ENCODE peak calls at places on chromosomes 6 and 20, in six cellular contexts. R is sigmoid colon, V is adrenal gland, I is tibial nerve, C is left lung, M is body of pancreas. F is an unnamed sample. For H3K36me3 and H3K4me1, the result is how much of the 10 kb centered on the place peaks cover.

GRCh38 chr6:79810878-79811277 is 136.5 kb downstream of the ELOVL4 start:
- DNase-seq in C (no peak), R (no peak), M (no peak), V (no peak), I (no peak), F (no peak)

GRCh38 chr20:44203161-44203560 is 7.4 kb downstream of the OSER1 start:
- DNase-seq in M (no peak), I (no peak), R (no peak), V (no peak), C (no peak), F (no peak)

GRCh38 chr20:38152175-38153010 is 12.7 kb downstream of the TGM2 start:
- DNase-seq in I (peak), V (peak), M (peak), C (peak), R (peak), F (peak)

GRCh38 chr6:101069191-101069795 is 188.2 kb upstream of the ASCC3 start:
- DNase-seq in M (no peak), C (no peak), R (no peak), V (no peak), I (no peak), F (no peak)

GRCh38 chr20:316316-317068 is 8.9 kb upstream of the SOX12 start:
- DNase-seq in R (no peak), C (no peak), M (no peak), I (no peak), V (no peak), F (no peak)

GRCh38 chr6:167826230-167827061 is at the start of gene AFDN:
- DNase-seq in M (peak), R (peak), V (peak), C (peak), I (peak), F (peak)

GRCh38 chr20:45812157-45813005 is at the start of gene UBE2C:
- DNase-seq in V (peak), I (peak), C (peak), M (peak), R (peak), F (peak)

GRCh38 chr6:53439556-53439955 is 90.8 kb upstream of the ELOVL5 start:
- DNase-seq in V (no peak), R (no peak), C (no peak), I (no peak), M (no peak), F (no peak)

GRCh38 chr6:1604991-1605821 is 4.5 kb upstream of the FOXC1 start:
- DNase-seq in C (no peak), V (no peak), I (no peak), M (no peak), R (no peak), F (no peak)

GRCh38 chr6:81987293-81987692 is 234.8 kb upstream of the TENT5A start:
- DNase-seq in R (no peak), C (no peak), V (no peak), M (no peak), I (no peak), F (no peak)

GRCh38 chr20:21344216-21344615 is 41.1 kb downstream of the XRN2 start:
- DNase-seq in I (no peak), C (no peak), V (no peak), R (no peak), M (no peak), F (no peak)

GRCh38 chr6:118263929-118264486 is 284.1 kb upstream of the PLN start:
- DNase-seq in I (no peak), R (no peak), V (peak), M (no peak), C (no peak), F (no peak)

GRCh38 chr20:9228774-9229450 is 160.0 kb downstream of the PLCB4 start:
- DNase-seq in I (no peak), C (no peak), V (no peak), M (no peak), R (no peak), F (no peak)

GRCh38 chr6:108966855-108967755 is 118.9 kb downstream of the ARMC2 start:
- DNase-seq in M (no peak), V (peak), R (no peak), C (peak), I (no peak), F (peak)

GRCh38 chr6:66926060-66926459 is 1219.0 kb upstream of the EYS start:
- DNase-seq in I (no peak), C (no peak), R (no peak), M (no peak), V (no peak), F (no peak)

GRCh38 chr20:19211661-19212523 is 550 bp upstream of the SLC24A3 start:
- DNase-seq in I (no peak), V (peak), R (peak), C (peak), M (peak), F (peak)

GRCh38 chr6:70739534-70739933 is 71.9 kb downstream of the SMAP1 start:
- DNase-seq in I (no peak), C (no peak), R (no peak), V (no peak), M (no peak), F (no peak)

GRCh38 chr6:14059791-14060436 is 57.7 kb upstream of the CD83 start:
- DNase-seq in R (no peak), I (no peak), C (no peak), V (peak), M (peak), F (no peak)

GRCh38 chr6:38508894-38509293 is 130.8 kb downstream of the BTBD9 start:
- DNase-seq in M (no peak), V (no peak), C (no peak), I (no peak), R (no peak), F (no peak)

GRCh38 chr6:116018976-116019375 is 41.7 kb downstream of the FRK start:
- DNase-seq in M (no peak), I (no peak), V (no peak), R (no peak), C (no peak), F (no peak)

GRCh38 chr20:41268402-41268801 is 49.1 kb downstream of the ZHX3 start:
- DNase-seq in I (no peak), M (no peak), C (no peak), R (no peak), V (no peak), F (no peak)

GRCh38 chr6:104784884-104785283 is 74.8 kb downstream of the HACE1 start:
- DNase-seq in R (no peak), C (no peak), I (no peak), V (no peak), M (no peak), F (no peak)

GRCh38 chr20:56637576-56637975 is 8.5 kb downstream of the TFAP2C start:
- DNase-seq in M (no peak), V (no peak), R (no peak), C (no peak), I (no peak), F (no peak)

GRCh38 chr6:16850332-16851022 is 89.2 kb upstream of the ATXN1 start:
- DNase-seq in V (no peak), C (no peak), R (no peak), M (no peak), I (no peak), F (no peak)

GRCh38 chr20:62822239-62822787 is 5.5 kb downstream of the COL9A3 start:
- DNase-seq in R (no peak), C (no peak), I (no peak), M (no peak), V (no peak), F (no peak)

GRCh38 chr6:23415819-23416427 is 710.1 kb upstream of the NRSN1 start:
- DNase-seq in I (no peak), V (no peak), R (no peak), M (no peak), C (no peak), F (no peak)

GRCh38 chr6:139498715-139499114 is 124.3 kb upstream of the CITED2 start:
- DNase-seq in R (no peak), M (no peak), C (no peak), I (no peak), V (no peak), F (no peak)

GRCh38 chr20:19212524-19213502 is at the start of gene SLC24A3:
- DNase-seq in R (peak), I (no peak), V (peak), M (peak), C (peak), F (peak)

GRCh38 chr6:123804771-123805540 is 1.3 kb downstream of the NKAIN2 start:
- DNase-seq in C (no peak), R (no peak), I (no peak), V (no peak), M (no peak), F (no peak)

GRCh38 chr6:53986721-53987526 is 124.3 kb upstream of the MLIP start:
- DNase-seq in R (no peak), V (no peak), M (no peak), I (no peak), C (no peak), F (no peak)

GRCh38 chr6:20943036-20943627 is 408.9 kb downstream of the CDKAL1 start:
- DNase-seq in C (no peak), I (no peak), M (no peak), V (no peak), R (no peak), F (no peak)

GRCh38 chr20:20407891-20408805 is 40.2 kb downstream of the INSM1 start:
- DNase-seq in C (no peak), V (no peak), R (no peak), I (no peak), M (no peak), F (no peak)

DNA sequence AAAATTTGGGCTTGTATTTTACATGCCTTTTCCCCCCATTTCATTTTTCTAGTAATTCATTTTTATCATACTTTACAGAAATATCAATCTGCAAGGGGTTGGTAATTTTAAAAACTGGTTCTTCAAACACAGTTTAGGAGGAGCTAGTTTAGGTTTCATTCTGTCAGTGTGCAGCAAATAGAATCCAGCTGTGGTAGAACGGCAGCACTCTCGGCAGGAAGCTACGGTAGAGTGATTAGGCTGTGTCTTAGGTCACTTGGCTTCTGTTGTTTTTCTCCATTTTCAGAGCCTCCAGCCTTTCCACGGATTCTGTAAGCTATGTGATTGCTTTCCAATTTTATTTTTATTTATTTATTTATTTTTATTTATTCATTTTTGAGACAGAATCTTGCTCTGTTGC is 32.7 kb downstream of the TLDC2 start:
- DNase-seq in R (no peak), V (no peak), C (no peak), M (no peak), I (no peak), F (no peak)
- H3K36me3 ChIP-seq in R (half or more), V (under half), C (half or more), M (under half), I (under half), F (under half)

GRCh38 chr20:4060054-4060795 is 44.9 kb upstream of the RNF24 start:
- DNase-seq in V (no peak), R (peak), M (peak), C (peak), I (no peak), F (no peak)
- H3K4me1 ChIP-seq in V (under half), R (under half), M (under half), C (under half), I (under half), F (under half)

DNA sequence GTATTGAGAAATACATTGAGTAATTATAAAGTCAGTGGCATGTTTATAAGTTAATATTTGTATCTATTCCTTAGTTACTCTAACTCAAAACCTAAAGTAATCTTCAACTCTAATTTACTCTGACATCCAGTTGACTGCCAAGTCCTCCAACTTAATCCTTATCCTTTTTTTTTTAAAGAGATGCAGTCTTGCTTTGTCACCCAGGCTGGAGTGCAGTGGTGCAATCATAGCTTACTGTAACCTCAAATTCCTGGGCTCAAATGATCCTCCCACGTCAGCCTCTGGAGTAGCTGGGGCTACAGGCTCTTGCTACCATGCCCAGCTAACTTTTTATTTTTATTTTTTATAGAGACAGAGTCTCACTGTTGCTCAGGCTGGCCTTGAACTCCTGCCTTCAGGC is 24.4 kb downstream of the PTPN1 start:
- DNase-seq in C (no peak), V (peak), M (no peak), R (no peak), I (no peak), F (no peak)
- H3K27ac ChIP-seq in C (peak), V (peak), M (no peak), R (peak), I (no peak), F (no peak)

GRCh38 chr20:64075556-64075955 is 3.8 kb downstream of the RGS19 start:
- DNase-seq in R (no peak), M (no peak), V (no peak), C (peak), I (no peak), F (no peak)

GRCh38 chr20:64074963-64075362 is 4.4 kb downstream of the RGS19 start:
- DNase-seq in C (peak), R (no peak), I (no peak), M (no peak), V (no peak), F (no peak)

GRCh38 chr20:64077094-64077493 is 2.2 kb downstream of the RGS19 start:
- DNase-seq in R (no peak), M (no peak), V (no peak), I (no peak), C (peak), F (no peak)

GRCh38 chr20:64077541-64077875 is 1.8 kb downstream of the RGS19 start:
- DNase-seq in I (no peak), V (no peak), R (no peak), C (peak), M (no peak), F (no peak)

DNA sequence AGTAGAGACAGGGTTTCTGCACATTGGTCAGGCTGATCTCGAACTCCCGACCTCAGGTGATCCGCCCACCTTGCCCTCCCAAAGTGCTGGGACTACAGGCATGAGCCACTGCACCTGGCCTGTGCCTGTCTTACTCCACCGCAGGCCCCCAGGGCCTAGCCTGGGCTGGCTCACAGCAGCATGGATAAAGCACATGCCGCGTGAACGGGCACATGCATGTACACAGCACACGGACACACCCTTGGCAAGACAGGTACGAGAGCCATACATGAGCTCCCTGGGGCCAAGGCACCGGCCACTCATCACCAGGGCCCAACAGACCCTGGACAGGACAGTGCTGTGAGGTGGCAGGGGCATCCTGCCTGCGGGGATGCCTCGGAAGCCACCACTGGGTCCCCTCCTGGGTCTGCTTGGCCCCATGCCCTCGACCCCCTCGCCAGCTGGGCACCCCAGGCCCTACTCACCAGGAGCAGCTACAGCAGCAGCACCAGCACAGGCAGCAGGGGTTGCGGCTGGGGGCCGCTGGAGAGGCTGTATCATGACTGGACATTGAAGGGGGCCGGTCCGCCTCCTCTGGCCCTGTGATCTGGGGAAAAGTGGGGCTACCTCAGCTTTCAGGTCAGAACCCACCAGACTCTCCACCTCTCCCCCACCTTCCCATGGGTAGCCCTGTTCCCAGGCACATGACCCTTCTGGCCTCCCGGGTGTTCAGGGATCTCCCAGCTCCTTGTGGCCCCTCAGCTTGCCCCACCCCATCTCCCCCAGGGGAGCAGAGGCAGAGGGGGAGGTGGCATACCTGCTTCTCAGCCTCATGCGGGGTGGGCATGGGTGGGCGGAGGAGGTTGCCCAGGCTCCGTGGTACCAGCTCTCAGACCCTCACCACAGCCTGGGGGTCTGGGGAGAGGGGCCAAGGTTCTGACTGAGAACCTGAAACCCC is 3.0 kb downstream of the RGS19 start:
- DNase-seq in M (no peak), R (no peak), I (no peak), C (peak), V (no peak), F (no peak)
- H3K36me3 ChIP-seq in M (under half), R (under half), I (under half), C (under half), V (under half), F (under half)

GRCh38 chr20:58980711-58981563 is at the start of gene NELFCD:
- DNase-seq in C (peak), M (peak), I (peak), R (peak), V (peak), F (peak)
- H3K4me1 ChIP-seq in C (under half), M (under half), I (under half), R (under half), V (under half), F (under half)

DNA sequence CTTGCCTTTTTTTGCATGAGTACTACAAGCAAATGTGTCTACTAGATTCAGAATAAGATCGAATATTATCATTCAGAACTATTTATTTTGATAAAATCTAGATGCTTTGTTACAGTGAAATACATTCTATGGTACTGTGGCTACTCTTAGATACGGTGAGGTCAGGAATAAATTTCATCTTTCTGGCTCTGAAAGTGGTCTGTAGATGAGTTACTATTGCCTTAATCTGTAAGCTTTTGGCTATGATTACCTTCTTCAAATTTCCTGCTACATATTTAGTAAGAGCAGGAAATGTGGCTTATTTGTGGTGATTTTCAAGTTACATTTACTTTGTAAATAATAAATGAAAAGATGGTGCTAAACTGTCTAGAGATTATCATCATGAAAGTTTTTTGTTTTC is 50.0 kb downstream of the SCAF8 start:
- DNase-seq in I (no peak), R (no peak), M (no peak), V (no peak), C (no peak), F (no peak)
- H3K27ac ChIP-seq in I (no peak), R (no peak), M (no peak), V (no peak), C (no peak), F (no peak)

DNA sequence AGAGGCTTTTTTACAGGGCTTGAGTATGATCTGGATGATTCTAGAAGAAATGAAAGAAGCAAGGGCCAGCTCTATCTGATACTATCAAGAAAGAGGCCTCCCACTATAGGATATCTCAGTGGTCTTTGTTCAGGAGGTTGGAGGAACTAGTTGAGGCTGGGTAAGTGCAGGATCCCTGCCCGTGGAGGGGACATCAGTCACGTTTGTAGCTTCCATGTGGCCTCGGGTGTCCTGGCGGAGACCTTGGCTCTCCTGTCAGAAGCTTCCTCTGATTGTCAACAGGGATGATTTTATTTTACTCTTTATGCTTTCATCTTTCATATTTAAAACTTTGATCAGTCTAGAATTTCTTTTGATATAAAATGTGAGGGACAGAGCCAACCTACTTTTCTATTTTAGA is 86.6 kb downstream of the PHACTR3 start:
- DNase-seq in M (no peak), V (no peak), C (no peak), I (no peak), R (no peak), F (no peak)
- H3K36me3 ChIP-seq in M (under half), V (under half), C (under half), I (under half), R (under half), F (under half)

DNA sequence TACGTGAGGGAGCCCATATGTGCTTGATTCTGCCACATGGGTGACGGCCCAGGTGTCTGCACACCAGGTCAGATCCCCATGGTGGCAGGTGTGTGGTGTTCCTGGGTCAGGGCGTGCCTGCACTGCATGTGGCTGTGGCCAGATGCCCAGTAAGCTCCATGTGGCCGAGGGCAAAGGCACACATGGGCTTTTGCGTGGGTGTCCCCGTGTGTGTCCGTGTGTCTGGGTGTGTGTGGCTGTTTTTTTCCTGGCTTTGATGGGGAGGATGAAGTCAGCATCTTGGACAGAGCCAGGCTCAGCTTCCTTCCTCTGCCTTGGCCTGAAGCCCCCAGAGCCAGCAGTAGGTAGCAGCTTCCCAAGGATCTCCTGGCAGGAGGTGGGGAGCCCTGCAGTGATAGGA is 1.5 kb upstream of the TNXB start:
- DNase-seq in I (no peak), M (peak), C (no peak), V (no peak), R (peak), F (peak)
- H3K4me1 ChIP-seq in I (half or more), M (under half), C (under half), V (under half), R (under half), F (under half)